ENCODE peak calls at places on chromosomes 11 and 22, in four cellular contexts. Z is heart right ventricle, V is spleen, X is cardiac fibroblast. C is an unnamed sample.

GRCh38 chr11:65298131-65298535 is 16.5 kb upstream of the CDC42EP2 start:
- DNase-seq in Z (peak), X (peak), V (peak), C (peak)

GRCh38 chr22:20531404-20532181 is 24.2 kb downstream of the MED15 start:
- DNase-seq in X (peak), Z (peak), V (no peak), C (peak)

GRCh38 chr11:114137838-114138237 is 78.3 kb downstream of the ZBTB16 start:
- DNase-seq in X (no peak), V (no peak), Z (no peak), C (no peak)

GRCh38 chr22:26751217-26751616 is 93.8 kb downstream of the MIAT start:
- DNase-seq in X (peak), V (no peak), Z (no peak), C (peak)

GRCh38 chr11:133928628-133929059 is 28.1 kb downstream of the IGSF9B start:
- DNase-seq in Z (no peak), X (peak), V (no peak), C (no peak)

GRCh38 chr11:100151944-100152343 is 535.1 kb upstream of the ARHGAP42 start:
- DNase-seq in X (no peak), Z (no peak), V (no peak), C (no peak)

GRCh38 chr11:3824714-3825472 is 15.9 kb downstream of the RHOG start:
- DNase-seq in V (peak), X (peak), Z (peak), C (peak)

GRCh38 chr11:25441432-25441831 is 890.5 kb upstream of the ANO3 start:
- DNase-seq in Z (no peak), X (peak), V (no peak), C (peak)

GRCh38 chr11:64441127-64441526 is 82.2 kb downstream of the RPS6KA4 start:
- DNase-seq in Z (no peak), X (no peak), V (peak), C (no peak)

GRCh38 chr11:108213784-108214183 is 8.7 kb downstream of the NPAT start:
- DNase-seq in X (no peak), V (no peak), Z (no peak), C (no peak)

GRCh38 chr11:12724301-12725046 is 50.3 kb downstream of the TEAD1 start:
- DNase-seq in Z (peak), X (peak), V (no peak), C (peak)

GRCh38 chr11:64859542-64860414 is 15.3 kb upstream of the CDC42BPG start:
- DNase-seq in X (no peak), Z (no peak), V (peak), C (no peak)

GRCh38 chr11:87600938-87601337 is 563.2 kb downstream of the TMEM135 start:
- DNase-seq in V (no peak), X (no peak), Z (no peak), C (no peak)

GRCh38 chr11:84714316-84714780 is 912.8 kb downstream of the DLG2 start:
- DNase-seq in X (peak), V (peak), Z (peak), C (peak)

GRCh38 chr11:26549176-26549575 is 22.9 kb downstream of the MUC15 start:
- DNase-seq in X (no peak), V (no peak), Z (no peak), C (no peak)

GRCh38 chr11:119599864-119600593 is 129.0 kb downstream of the NECTIN1 start:
- DNase-seq in Z (no peak), V (no peak), X (no peak), C (no peak)

GRCh38 chr11:70247710-70248072 is 22.8 kb upstream of the PPFIA1 start:
- DNase-seq in X (no peak), V (no peak), Z (peak), C (no peak)

GRCh38 chr11:70243912-70244652 is 26.4 kb upstream of the PPFIA1 start:
- DNase-seq in X (peak), Z (no peak), V (no peak), C (no peak)

GRCh38 chr11:118171274-118172062 is 5.0 kb downstream of the SCN2B start:
- DNase-seq in X (peak), V (peak), Z (peak), C (peak)

DNA sequence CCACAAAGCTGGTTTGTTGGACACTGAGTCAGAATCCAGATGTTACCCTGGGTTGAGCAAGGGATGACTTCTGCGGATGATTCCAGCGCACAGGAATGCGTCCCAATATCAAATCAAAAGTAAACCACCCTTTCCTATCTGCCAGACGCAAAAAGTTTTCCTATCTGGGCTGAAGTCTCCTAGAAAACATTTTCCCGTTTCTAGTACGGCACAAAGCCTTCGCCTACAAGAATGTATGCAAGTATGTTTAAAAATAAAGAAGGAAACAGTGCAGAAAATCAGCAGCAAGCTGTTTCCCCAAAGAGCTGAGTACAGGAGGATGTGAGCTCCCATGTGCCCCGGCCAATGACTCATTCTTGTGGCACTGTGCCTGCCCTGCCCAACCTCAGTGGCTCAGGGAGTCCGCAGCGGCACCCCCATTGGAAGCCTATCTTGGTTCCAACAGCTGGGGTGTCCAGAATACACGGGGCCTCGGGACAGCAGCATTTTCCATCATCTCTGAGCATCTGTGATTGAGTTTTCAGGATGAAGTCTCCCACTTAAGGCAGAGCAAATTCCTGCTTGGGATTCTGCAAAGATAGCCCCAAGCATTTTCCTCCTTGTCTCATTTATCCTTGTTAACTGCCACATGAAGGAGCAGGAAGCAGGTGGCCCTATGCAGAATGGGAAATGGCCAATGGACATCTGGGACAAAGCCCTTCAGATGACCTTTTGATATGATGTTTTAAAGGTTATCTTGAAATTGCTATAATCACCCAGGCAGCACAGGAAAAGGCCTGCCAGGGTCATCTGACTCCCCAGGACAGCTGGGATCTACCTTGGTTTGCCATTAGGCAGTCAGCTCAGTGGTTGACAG is 17.5 kb downstream of the KCNJ5 start:
- DNase-seq in Z (peak), X (peak), V (no peak), C (peak)
- H3K4me3 ChIP-seq in Z (no peak), X (no peak), V (no peak), C (peak)

GRCh38 chr11:1923201-1923956 is 3.9 kb downstream of the TNNT3 start:
- DNase-seq in Z (no peak), X (no peak), V (peak), C (no peak)

GRCh38 chr11:1921576-1922141 is 2.2 kb downstream of the TNNT3 start:
- DNase-seq in Z (peak), X (peak), V (peak), C (peak)

GRCh38 chr11:1920909-1921575 is 1.5 kb downstream of the TNNT3 start:
- DNase-seq in V (peak), Z (no peak), X (no peak), C (no peak)

GRCh38 chr11:1924121-1924520 is 4.6 kb downstream of the TNNT3 start:
- DNase-seq in Z (no peak), X (no peak), V (peak), C (no peak)

DNA sequence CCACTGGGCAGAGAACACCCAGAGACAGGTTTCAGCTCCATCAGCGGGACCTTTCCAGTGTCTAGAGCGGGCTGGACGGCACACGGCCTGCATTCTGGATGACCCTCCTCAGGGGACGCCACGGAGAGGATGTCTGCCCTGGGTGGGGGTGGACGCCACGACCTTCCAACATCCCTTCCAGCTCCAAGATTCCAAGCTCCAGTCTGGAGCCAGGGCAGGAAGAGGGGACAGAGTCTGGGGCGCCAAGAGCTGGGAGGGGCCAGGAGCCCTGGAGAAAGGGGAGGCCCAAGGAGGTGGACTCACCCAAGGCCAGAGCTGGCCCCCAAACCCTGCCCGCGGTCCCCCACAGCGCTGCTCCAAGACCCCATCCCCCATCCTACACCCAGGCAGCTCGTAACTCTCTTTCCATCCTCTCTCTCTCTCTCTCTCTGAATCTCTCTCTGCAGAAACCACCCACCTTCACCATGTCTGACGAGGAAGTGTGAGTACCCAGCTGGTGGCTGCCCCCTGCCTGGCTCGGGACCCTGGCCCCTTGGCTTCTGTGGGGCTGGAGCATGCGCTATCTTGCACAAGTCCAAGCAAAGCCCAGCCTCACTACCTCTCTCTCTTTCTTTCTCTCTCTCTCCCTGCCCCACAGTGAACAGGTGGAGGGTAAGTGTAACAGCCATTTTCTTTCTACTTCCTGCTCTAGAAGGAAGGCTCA is 3.1 kb downstream of the TNNT3 start:
- DNase-seq in X (no peak), Z (no peak), V (peak), C (no peak)
- H3K4me3 ChIP-seq in X (no peak), Z (no peak), V (no peak), C (no peak)

GRCh38 chr11:103384652-103385051 is 275.4 kb downstream of the DYNC2H1 start:
- DNase-seq in X (peak), Z (no peak), V (no peak), C (peak)
- H3K4me3 ChIP-seq in X (no peak), Z (no peak), V (no peak), C (peak)

GRCh38 chr11:45102810-45103621 is 43.4 kb upstream of the PRDM11 start:
- DNase-seq in X (peak), V (peak), Z (peak), C (peak)

GRCh38 chr11:45098929-45099328 is 47.5 kb upstream of the PRDM11 start:
- DNase-seq in Z (no peak), V (no peak), X (no peak), C (no peak)

GRCh38 chr11:45102361-45102809 is 44.1 kb upstream of the PRDM11 start:
- DNase-seq in Z (no peak), X (peak), V (no peak), C (peak)

GRCh38 chr11:45097721-45098493 is 48.5 kb upstream of the PRDM11 start:
- DNase-seq in V (no peak), Z (peak), X (peak), C (peak)

DNA sequence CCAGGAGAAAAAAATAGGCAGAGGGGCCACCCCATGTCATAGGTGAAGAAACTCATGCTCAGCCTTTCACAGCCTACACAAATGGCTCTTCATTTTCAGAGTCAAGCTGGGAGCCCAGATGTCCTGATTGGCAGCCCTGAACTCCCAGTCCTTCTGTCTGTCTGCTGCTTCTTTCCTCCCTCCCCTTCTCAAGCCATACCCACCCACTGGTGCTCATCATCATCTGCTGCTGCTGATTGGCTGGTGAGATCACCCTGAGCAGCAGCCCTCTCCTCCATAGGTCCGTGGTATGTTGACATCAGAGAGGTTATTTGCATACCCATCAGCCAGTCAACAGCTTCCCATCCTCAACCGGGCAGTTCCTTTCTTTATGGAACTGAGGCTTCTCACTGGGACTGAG is 46.1 kb upstream of the PRDM11 start:
- DNase-seq in Z (no peak), X (peak), V (no peak), C (peak)
- H3K4me3 ChIP-seq in Z (no peak), X (no peak), V (no peak), C (no peak)

GRCh38 chr11:102467853-102468580 is 15.5 kb upstream of the TMEM123 start:
- DNase-seq in X (no peak), Z (no peak), V (no peak), C (no peak)

GRCh38 chr11:102467080-102467708 is 14.6 kb upstream of the TMEM123 start:
- DNase-seq in V (no peak), X (no peak), Z (no peak), C (no peak)

GRCh38 chr11:102469196-102469821 is 16.7 kb upstream of the TMEM123 start:
- DNase-seq in V (no peak), Z (no peak), X (peak), C (peak)

GRCh38 chr11:102470257-102470656 is 17.7 kb upstream of the TMEM123 start:
- DNase-seq in V (no peak), Z (no peak), X (no peak), C (no peak)

DNA sequence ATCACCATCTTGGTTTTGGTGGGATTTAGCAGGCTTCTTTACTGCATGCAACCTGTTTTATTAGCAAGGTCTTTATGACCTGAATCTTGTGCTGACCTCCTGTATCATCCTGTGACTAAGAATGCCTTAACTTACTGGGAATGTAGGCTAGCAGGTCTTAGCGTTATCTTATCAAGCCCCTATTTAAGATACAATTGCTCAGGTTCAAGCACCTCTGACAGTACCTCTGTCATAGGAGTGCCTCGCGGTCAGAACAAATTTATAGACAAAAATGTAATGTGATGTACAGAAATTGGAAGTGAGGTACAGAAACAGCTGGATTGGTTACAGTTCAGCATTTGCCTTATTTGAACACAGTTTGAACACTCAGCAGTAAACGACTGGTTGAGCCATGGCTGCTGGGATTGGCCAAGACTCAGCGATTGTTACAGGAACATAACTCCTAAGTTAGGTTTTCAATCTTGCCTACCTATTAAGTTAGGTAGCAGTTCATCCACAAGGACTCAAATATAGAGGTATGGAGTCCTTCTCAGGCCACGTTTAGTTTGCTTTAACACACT is 16.2 kb upstream of the TMEM123 start:
- DNase-seq in Z (no peak), V (no peak), X (no peak), C (no peak)
- H3K4me3 ChIP-seq in Z (no peak), V (no peak), X (no peak), C (no peak)

GRCh38 chr22:27842236-27842993 is 40.9 kb upstream of the MN1 start:
- DNase-seq in X (no peak), Z (no peak), V (no peak), C (no peak)
- H3K4me3 ChIP-seq in X (no peak), Z (no peak), V (no peak), C (no peak)

DNA sequence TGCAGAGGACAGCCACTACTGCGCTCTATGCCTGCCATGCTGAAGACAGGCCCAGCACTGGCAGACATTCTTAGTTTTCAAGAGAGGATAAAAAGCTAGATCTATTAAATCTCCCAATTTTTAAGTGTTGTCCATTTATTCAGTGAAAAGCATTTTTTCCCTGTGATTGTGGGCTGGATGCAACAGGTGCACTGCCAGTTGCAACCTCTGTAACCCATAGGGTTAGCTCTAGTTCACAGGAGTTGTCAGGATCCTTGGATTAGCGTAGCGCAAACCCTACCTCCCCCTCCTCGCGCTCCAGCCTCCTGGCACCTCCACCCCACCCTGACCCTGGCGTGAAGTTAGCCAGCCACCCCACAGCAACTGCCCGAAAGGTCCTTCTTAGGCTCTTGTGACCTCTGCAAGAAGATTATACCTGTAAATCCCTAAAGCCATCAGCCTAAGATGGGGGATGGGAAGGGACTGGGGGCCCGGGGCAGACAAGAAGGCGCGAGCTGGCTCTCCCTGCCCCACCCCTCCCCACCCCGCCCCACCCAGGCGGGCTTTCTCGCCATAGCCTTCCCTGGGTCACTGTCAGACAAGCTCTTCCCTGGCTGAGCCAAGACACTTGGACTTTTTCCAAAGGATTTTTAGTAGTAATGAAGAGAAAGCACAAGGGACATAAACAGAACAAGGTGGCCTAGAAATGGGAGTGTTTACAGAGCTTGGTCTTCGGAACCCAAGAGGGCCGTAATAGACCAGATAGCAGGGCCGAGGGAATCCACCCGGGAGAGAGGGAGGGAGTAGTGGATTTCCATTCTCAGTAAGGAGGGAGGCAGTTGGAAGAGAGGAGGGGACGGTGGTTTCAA is 31.0 kb downstream of the EIF3F start:
- DNase-seq in X (peak), Z (no peak), V (no peak), C (no peak)
- H3K4me3 ChIP-seq in X (no peak), Z (peak), V (peak), C (peak)

C was measured in fibroblast of pulmonary artery.